ENCODE peak calls at places on chromosomes 7 and 10, in seven cellular contexts. One of them, this sample, is unnamed.

GRCh38 chr7:17236603-17237002 is 61.8 kb upstream of the AHR start:
- DNase-seq in GM19239: no peak
- DNase-seq in mammary epithelial cell: peak
- DNase-seq in HFF-Myc: no peak
- DNase-seq in islet precursor cell: no peak
- DNase-seq in Daoy: peak
- DNase-seq in RWPE1: no peak
- DNase-seq in this sample: no peak

GRCh38 chr10:79937661-79938226 is 11.2 kb downstream of the SFTPD start:
- DNase-seq in GM19239: no peak
- DNase-seq in mammary epithelial cell: no peak
- DNase-seq in HFF-Myc: no peak
- DNase-seq in islet precursor cell: peak
- DNase-seq in Daoy: no peak
- DNase-seq in RWPE1: no peak
- DNase-seq in this sample: peak

GRCh38 chr10:131314148-131314547 is 2.6 kb upstream of the TCERG1L start:
- DNase-seq in GM19239: no peak
- DNase-seq in mammary epithelial cell: no peak
- DNase-seq in HFF-Myc: no peak
- DNase-seq in islet precursor cell: no peak
- DNase-seq in Daoy: no peak
- DNase-seq in RWPE1: no peak
- DNase-seq in this sample: no peak

GRCh38 chr10:7027913-7028808 is 382.7 kb downstream of the SFMBT2 start:
- DNase-seq in GM19239: no peak
- DNase-seq in mammary epithelial cell: peak
- DNase-seq in HFF-Myc: peak
- DNase-seq in islet precursor cell: no peak
- DNase-seq in Daoy: peak
- DNase-seq in RWPE1: peak
- DNase-seq in this sample: no peak

GRCh38 chr10:63798599-63799498 is 277.6 kb downstream of the REEP3 start:
- DNase-seq in GM19239: no peak
- DNase-seq in mammary epithelial cell: peak
- DNase-seq in HFF-Myc: peak
- DNase-seq in islet precursor cell: no peak
- DNase-seq in Daoy: peak
- DNase-seq in RWPE1: peak
- DNase-seq in this sample: no peak

GRCh38 chr10:19620867-19621266 is 195.4 kb upstream of the PLXDC2 start:
- DNase-seq in GM19239: no peak
- DNase-seq in mammary epithelial cell: no peak
- DNase-seq in HFF-Myc: no peak
- DNase-seq in islet precursor cell: no peak
- DNase-seq in Daoy: no peak
- DNase-seq in RWPE1: no peak
- DNase-seq in this sample: no peak

GRCh38 chr7:140317597-140317996 is 80.7 kb downstream of the SLC37A3 start:
- DNase-seq in GM19239: no peak
- DNase-seq in mammary epithelial cell: no peak
- DNase-seq in HFF-Myc: no peak
- DNase-seq in islet precursor cell: no peak
- DNase-seq in Daoy: no peak
- DNase-seq in RWPE1: no peak
- DNase-seq in this sample: no peak

GRCh38 chr7:122619664-122620063 is 79.3 kb downstream of the RNF133 start:
- DNase-seq in GM19239: no peak
- DNase-seq in mammary epithelial cell: no peak
- DNase-seq in HFF-Myc: no peak
- DNase-seq in islet precursor cell: no peak
- DNase-seq in Daoy: no peak
- DNase-seq in RWPE1: no peak
- DNase-seq in this sample: no peak

GRCh38 chr7:149294641-149295480 is 32.9 kb downstream of the ZNF783 start:
- DNase-seq in GM19239: no peak
- DNase-seq in mammary epithelial cell: no peak
- DNase-seq in HFF-Myc: no peak
- DNase-seq in islet precursor cell: no peak
- DNase-seq in Daoy: no peak
- DNase-seq in RWPE1: no peak
- DNase-seq in this sample: no peak

GRCh38 chr10:102120987-102121738 is 995 bp upstream of the LDB1 start:
- DNase-seq in GM19239: no peak
- DNase-seq in mammary epithelial cell: no peak
- DNase-seq in HFF-Myc: peak
- DNase-seq in islet precursor cell: peak
- DNase-seq in Daoy: peak
- DNase-seq in RWPE1: no peak
- DNase-seq in this sample: peak

GRCh38 chr7:157735826-157736225 is 399.0 kb downstream of the DNAJB6 start:
- DNase-seq in GM19239: no peak
- DNase-seq in mammary epithelial cell: no peak
- DNase-seq in HFF-Myc: no peak
- DNase-seq in islet precursor cell: no peak
- DNase-seq in Daoy: no peak
- DNase-seq in RWPE1: no peak
- DNase-seq in this sample: no peak

GRCh38 chr10:124849111-124849773 is 47.6 kb downstream of the ABRAXAS2 start:
- DNase-seq in GM19239: no peak
- DNase-seq in mammary epithelial cell: no peak
- DNase-seq in HFF-Myc: no peak
- DNase-seq in islet precursor cell: no peak
- DNase-seq in Daoy: no peak
- DNase-seq in RWPE1: no peak
- DNase-seq in this sample: no peak

GRCh38 chr7:134991469-134992339 is 5.4 kb downstream of the AGBL3 start:
- DNase-seq in GM19239: no peak
- DNase-seq in mammary epithelial cell: no peak
- DNase-seq in HFF-Myc: no peak
- DNase-seq in islet precursor cell: no peak
- DNase-seq in Daoy: no peak
- DNase-seq in RWPE1: no peak
- DNase-seq in this sample: no peak

GRCh38 chr7:132239422-132239994 is 336.8 kb downstream of the PLXNA4 start:
- DNase-seq in GM19239: no peak
- DNase-seq in mammary epithelial cell: peak
- DNase-seq in HFF-Myc: no peak
- DNase-seq in islet precursor cell: no peak
- DNase-seq in Daoy: no peak
- DNase-seq in RWPE1: peak
- DNase-seq in this sample: no peak

GRCh38 chr7:46059308-46060020 is 138.4 kb upstream of the IGFBP3 start:
- DNase-seq in GM19239: no peak
- DNase-seq in mammary epithelial cell: no peak
- DNase-seq in HFF-Myc: no peak
- DNase-seq in islet precursor cell: no peak
- DNase-seq in Daoy: peak
- DNase-seq in RWPE1: no peak
- DNase-seq in this sample: no peak

GRCh38 chr10:110947061-110947595 is 27.7 kb downstream of the SHOC2 start:
- DNase-seq in GM19239: no peak
- DNase-seq in mammary epithelial cell: peak
- DNase-seq in HFF-Myc: no peak
- DNase-seq in islet precursor cell: peak
- DNase-seq in Daoy: no peak
- DNase-seq in RWPE1: peak
- DNase-seq in this sample: no peak

GRCh38 chr10:77309103-77310013 is 328.2 kb downstream of the KCNMA1 start:
- DNase-seq in GM19239: no peak
- DNase-seq in mammary epithelial cell: no peak
- DNase-seq in HFF-Myc: no peak
- DNase-seq in islet precursor cell: no peak
- DNase-seq in Daoy: no peak
- DNase-seq in RWPE1: no peak
- DNase-seq in this sample: no peak

GRCh38 chr10:68212721-68213352 is 19.1 kb downstream of the ATOH7 start:
- DNase-seq in GM19239: no peak
- DNase-seq in mammary epithelial cell: peak
- DNase-seq in HFF-Myc: peak
- DNase-seq in islet precursor cell: no peak
- DNase-seq in Daoy: no peak
- DNase-seq in RWPE1: peak
- DNase-seq in this sample: no peak

GRCh38 chr10:124875596-124875995 is 66.3 kb upstream of the ZRANB1 start:
- DNase-seq in GM19239: no peak
- DNase-seq in mammary epithelial cell: peak
- DNase-seq in HFF-Myc: peak
- DNase-seq in islet precursor cell: no peak
- DNase-seq in Daoy: no peak
- DNase-seq in RWPE1: no peak
- DNase-seq in this sample: no peak

This sample was measured in ecto neural progenitor cell.